ENCODE peak calls at places on chromosomes 4 and X, in six cellular contexts. One of them, this sample, is unnamed.
A peak's percentile ranks its signal among the peaks of the same experiment; 100 is the strongest.

GRCh38 chr4:102055805-102056204 is 265.3 kb downstream of the BANK1 start:
- DNase-seq in nephron progenitor cell: no peak
- DNase-seq in substantia nigra: no peak
- DNase-seq in stimulated activated CD8-positive, alpha-beta memory T cell treated with anti-CD3 and anti-CD28 coated beads, Interleukin-15, amount 100 ng/mL, for 1 hour: no peak
- DNase-seq in tibial artery: no peak
- DNase-seq in stimulated activated CD4-positive, alpha-beta T cell treated with anti-CD3 and anti-CD28 coated beads, Interleukin-4, amount 100 ng/mL, for 48 hours: no peak
- DNase-seq in this sample: no peak

GRCh38 chr4:167034983-167035382 is 199.3 kb downstream of the SPOCK3 start:
- DNase-seq in nephron progenitor cell: no peak
- DNase-seq in substantia nigra: no peak
- DNase-seq in stimulated activated CD8-positive, alpha-beta memory T cell treated with anti-CD3 and anti-CD28 coated beads, Interleukin-15, amount 100 ng/mL, for 1 hour: no peak
- DNase-seq in tibial artery: no peak
- DNase-seq in stimulated activated CD4-positive, alpha-beta T cell treated with anti-CD3 and anti-CD28 coated beads, Interleukin-4, amount 100 ng/mL, for 48 hours: no peak
- DNase-seq in this sample: no peak

GRCh38 chr4:109046549-109047171 is 255.8 kb downstream of the COL25A1 start:
- DNase-seq in nephron progenitor cell: no peak
- DNase-seq in substantia nigra: no peak
- DNase-seq in stimulated activated CD8-positive, alpha-beta memory T cell treated with anti-CD3 and anti-CD28 coated beads, Interleukin-15, amount 100 ng/mL, for 1 hour: no peak
- DNase-seq in tibial artery: no peak
- DNase-seq in stimulated activated CD4-positive, alpha-beta T cell treated with anti-CD3 and anti-CD28 coated beads, Interleukin-4, amount 100 ng/mL, for 48 hours: no peak
- DNase-seq in this sample: no peak

GRCh38 chr4:103074039-103074438 is 2.5 kb downstream of the SLC9B2 start:
- DNase-seq in nephron progenitor cell: no peak
- DNase-seq in substantia nigra: no peak
- DNase-seq in stimulated activated CD8-positive, alpha-beta memory T cell treated with anti-CD3 and anti-CD28 coated beads, Interleukin-15, amount 100 ng/mL, for 1 hour: no peak
- DNase-seq in tibial artery: no peak
- DNase-seq in stimulated activated CD4-positive, alpha-beta T cell treated with anti-CD3 and anti-CD28 coated beads, Interleukin-4, amount 100 ng/mL, for 48 hours: no peak
- DNase-seq in this sample: no peak

GRCh38 chrX:155611302-155611701 is 1.4 kb downstream of the TMLHE start:
- DNase-seq in nephron progenitor cell: no peak
- DNase-seq in substantia nigra: no peak
- DNase-seq in stimulated activated CD8-positive, alpha-beta memory T cell treated with anti-CD3 and anti-CD28 coated beads, Interleukin-15, amount 100 ng/mL, for 1 hour: no peak
- DNase-seq in tibial artery: no peak
- DNase-seq in stimulated activated CD4-positive, alpha-beta T cell treated with anti-CD3 and anti-CD28 coated beads, Interleukin-4, amount 100 ng/mL, for 48 hours: no peak
- DNase-seq in this sample: no peak

GRCh38 chr4:81527115-81527514 is 55.4 kb upstream of the RASGEF1B start:
- DNase-seq in nephron progenitor cell: no peak
- DNase-seq in substantia nigra: no peak
- DNase-seq in stimulated activated CD8-positive, alpha-beta memory T cell treated with anti-CD3 and anti-CD28 coated beads, Interleukin-15, amount 100 ng/mL, for 1 hour: no peak
- DNase-seq in tibial artery: no peak
- DNase-seq in stimulated activated CD4-positive, alpha-beta T cell treated with anti-CD3 and anti-CD28 coated beads, Interleukin-4, amount 100 ng/mL, for 48 hours: no peak
- DNase-seq in this sample: no peak

GRCh38 chr4:105345358-105345757 is 128.5 kb downstream of the PPA2 start:
- DNase-seq in nephron progenitor cell: no peak
- DNase-seq in substantia nigra: no peak
- DNase-seq in stimulated activated CD8-positive, alpha-beta memory T cell treated with anti-CD3 and anti-CD28 coated beads, Interleukin-15, amount 100 ng/mL, for 1 hour: no peak
- DNase-seq in tibial artery: no peak
- DNase-seq in stimulated activated CD4-positive, alpha-beta T cell treated with anti-CD3 and anti-CD28 coated beads, Interleukin-4, amount 100 ng/mL, for 48 hours: no peak
- DNase-seq in this sample: no peak

GRCh38 chr4:2937146-2937857 is 25.9 kb downstream of the NOP14 start:
- DNase-seq in nephron progenitor cell: no peak
- DNase-seq in substantia nigra: no peak
- DNase-seq in stimulated activated CD8-positive, alpha-beta memory T cell treated with anti-CD3 and anti-CD28 coated beads, Interleukin-15, amount 100 ng/mL, for 1 hour: no peak
- DNase-seq in tibial artery: peak; percentile 18
- DNase-seq in stimulated activated CD4-positive, alpha-beta T cell treated with anti-CD3 and anti-CD28 coated beads, Interleukin-4, amount 100 ng/mL, for 48 hours: no peak
- DNase-seq in this sample: no peak

GRCh38 chrX:134371133-134371532 is 88.8 kb upstream of the HPRT1 start:
- DNase-seq in nephron progenitor cell: no peak
- DNase-seq in substantia nigra: no peak
- DNase-seq in stimulated activated CD8-positive, alpha-beta memory T cell treated with anti-CD3 and anti-CD28 coated beads, Interleukin-15, amount 100 ng/mL, for 1 hour: no peak
- DNase-seq in tibial artery: no peak
- DNase-seq in stimulated activated CD4-positive, alpha-beta T cell treated with anti-CD3 and anti-CD28 coated beads, Interleukin-4, amount 100 ng/mL, for 48 hours: no peak
- DNase-seq in this sample: no peak

GRCh38 chrX:17679820-17680219 is 57.5 kb upstream of the SCML1 start:
- DNase-seq in nephron progenitor cell: no peak
- DNase-seq in substantia nigra: no peak
- DNase-seq in stimulated activated CD8-positive, alpha-beta memory T cell treated with anti-CD3 and anti-CD28 coated beads, Interleukin-15, amount 100 ng/mL, for 1 hour: no peak
- DNase-seq in tibial artery: no peak
- DNase-seq in stimulated activated CD4-positive, alpha-beta T cell treated with anti-CD3 and anti-CD28 coated beads, Interleukin-4, amount 100 ng/mL, for 48 hours: no peak
- DNase-seq in this sample: no peak

GRCh38 chr4:24287096-24287495 is 297.3 kb downstream of the DHX15 start:
- DNase-seq in nephron progenitor cell: no peak
- DNase-seq in substantia nigra: no peak
- DNase-seq in stimulated activated CD8-positive, alpha-beta memory T cell treated with anti-CD3 and anti-CD28 coated beads, Interleukin-15, amount 100 ng/mL, for 1 hour: no peak
- DNase-seq in tibial artery: no peak
- DNase-seq in stimulated activated CD4-positive, alpha-beta T cell treated with anti-CD3 and anti-CD28 coated beads, Interleukin-4, amount 100 ng/mL, for 48 hours: no peak
- DNase-seq in this sample: no peak

GRCh38 chr4:173218411-173219125 is 50.0 kb downstream of the GALNT7 start:
- DNase-seq in nephron progenitor cell: no peak
- DNase-seq in substantia nigra: no peak
- DNase-seq in stimulated activated CD8-positive, alpha-beta memory T cell treated with anti-CD3 and anti-CD28 coated beads, Interleukin-15, amount 100 ng/mL, for 1 hour: no peak
- DNase-seq in tibial artery: no peak
- DNase-seq in stimulated activated CD4-positive, alpha-beta T cell treated with anti-CD3 and anti-CD28 coated beads, Interleukin-4, amount 100 ng/mL, for 48 hours: no peak
- DNase-seq in this sample: no peak

GRCh38 chr4:153490985-153491483 is 24.9 kb downstream of the TMEM131L start:
- DNase-seq in nephron progenitor cell: no peak
- DNase-seq in substantia nigra: no peak
- DNase-seq in stimulated activated CD8-positive, alpha-beta memory T cell treated with anti-CD3 and anti-CD28 coated beads, Interleukin-15, amount 100 ng/mL, for 1 hour: no peak
- DNase-seq in tibial artery: no peak
- DNase-seq in stimulated activated CD4-positive, alpha-beta T cell treated with anti-CD3 and anti-CD28 coated beads, Interleukin-4, amount 100 ng/mL, for 48 hours: no peak
- DNase-seq in this sample: no peak

GRCh38 chr4:165207431-165208321 is at the start of gene KLHL2:
- DNase-seq in nephron progenitor cell: peak; percentile 79
- DNase-seq in substantia nigra: peak; percentile 77
- DNase-seq in stimulated activated CD8-positive, alpha-beta memory T cell treated with anti-CD3 and anti-CD28 coated beads, Interleukin-15, amount 100 ng/mL, for 1 hour: peak; percentile 38
- DNase-seq in tibial artery: peak; percentile 72
- DNase-seq in stimulated activated CD4-positive, alpha-beta T cell treated with anti-CD3 and anti-CD28 coated beads, Interleukin-4, amount 100 ng/mL, for 48 hours: peak; percentile 67
- DNase-seq in this sample: peak; percentile 71

GRCh38 chr4:16171831-16172230 is 54.4 kb downstream of the TAPT1 start:
- DNase-seq in nephron progenitor cell: no peak
- DNase-seq in substantia nigra: no peak
- DNase-seq in stimulated activated CD8-positive, alpha-beta memory T cell treated with anti-CD3 and anti-CD28 coated beads, Interleukin-15, amount 100 ng/mL, for 1 hour: no peak
- DNase-seq in tibial artery: no peak
- DNase-seq in stimulated activated CD4-positive, alpha-beta T cell treated with anti-CD3 and anti-CD28 coated beads, Interleukin-4, amount 100 ng/mL, for 48 hours: no peak
- DNase-seq in this sample: no peak

This sample was measured in H1.